ENCODE peak calls at places on chromosomes 6 and 20, in four cellular contexts. One of them, this sample, is unnamed.

GRCh38 chr20:1272368-1273155 is 6.5 kb downstream of the SNPH start:
- DNase-seq in MM.1S: no peak
- DNase-seq in GM12891: no peak
- DNase-seq in effector CD4-positive, alpha-beta T cell: no peak
- DNase-seq in this sample: no peak

GRCh38 chr6:9875605-9876353 is 539.1 kb downstream of the TFAP2A start:
- DNase-seq in MM.1S: no peak
- DNase-seq in GM12891: no peak
- DNase-seq in effector CD4-positive, alpha-beta T cell: no peak
- DNase-seq in this sample: no peak

GRCh38 chr6:150740453-150740852 is 125.0 kb upstream of the MTHFD1L start:
- DNase-seq in MM.1S: no peak
- DNase-seq in GM12891: no peak
- DNase-seq in effector CD4-positive, alpha-beta T cell: no peak
- DNase-seq in this sample: no peak

GRCh38 chr6:17493286-17493685 is 99.9 kb downstream of the CAP2 start:
- DNase-seq in MM.1S: no peak
- DNase-seq in GM12891: no peak
- DNase-seq in effector CD4-positive, alpha-beta T cell: no peak
- DNase-seq in this sample: peak

GRCh38 chr6:128507337-128508310 is 12.8 kb downstream of the PTPRK start:
- DNase-seq in MM.1S: no peak
- DNase-seq in GM12891: no peak
- DNase-seq in effector CD4-positive, alpha-beta T cell: no peak
- DNase-seq in this sample: no peak

GRCh38 chr6:95091823-95092436 is 485.4 kb upstream of the MANEA start:
- DNase-seq in MM.1S: peak
- DNase-seq in GM12891: no peak
- DNase-seq in effector CD4-positive, alpha-beta T cell: no peak
- DNase-seq in this sample: peak

GRCh38 chr20:45293041-45294002 is 13.3 kb upstream of the RBPJL start:
- DNase-seq in MM.1S: peak
- DNase-seq in GM12891: peak
- DNase-seq in effector CD4-positive, alpha-beta T cell: peak
- DNase-seq in this sample: peak

GRCh38 chr20:36808317-36809257 is 35.0 kb upstream of the DSN1 start:
- DNase-seq in MM.1S: peak
- DNase-seq in GM12891: peak
- DNase-seq in effector CD4-positive, alpha-beta T cell: peak
- DNase-seq in this sample: peak

GRCh38 chr6:108914235-108915022 is 66.2 kb downstream of the ARMC2 start:
- DNase-seq in MM.1S: no peak
- DNase-seq in GM12891: no peak
- DNase-seq in effector CD4-positive, alpha-beta T cell: peak
- DNase-seq in this sample: peak

GRCh38 chr6:90466191-90466940 is 120.5 kb downstream of the MAP3K7 start:
- DNase-seq in MM.1S: no peak
- DNase-seq in GM12891: no peak
- DNase-seq in effector CD4-positive, alpha-beta T cell: no peak
- DNase-seq in this sample: peak

GRCh38 chr6:89492025-89492640 is 59.2 kb downstream of the ANKRD6 start:
- DNase-seq in MM.1S: no peak
- DNase-seq in GM12891: no peak
- DNase-seq in effector CD4-positive, alpha-beta T cell: no peak
- DNase-seq in this sample: no peak

GRCh38 chr6:32082951-32083350 is 26.2 kb downstream of the TNXB start:
- DNase-seq in MM.1S: no peak
- DNase-seq in GM12891: no peak
- DNase-seq in effector CD4-positive, alpha-beta T cell: no peak
- DNase-seq in this sample: no peak

GRCh38 chr20:11979306-11980128 is 61.8 kb downstream of the BTBD3 start:
- DNase-seq in MM.1S: peak
- DNase-seq in GM12891: no peak
- DNase-seq in effector CD4-positive, alpha-beta T cell: no peak
- DNase-seq in this sample: peak